ENCODE peak calls at places on chromosomes 2 and 18, in eight cellular contexts. One of them, this sample, is unnamed.
A peak's percentile ranks its signal among the peaks of the same experiment; 100 is the strongest.

GRCh38 chr18:9755603-9756002 is 47.5 kb downstream of the RAB31 start:
- DNase-seq in psoas muscle: no peak
- DNase-seq in choroid plexus epithelial cell: no peak
- DNase-seq in breast epithelium: no peak
- DNase-seq in IMR-90: no peak
- DNase-seq in astrocyte of the spinal cord: no peak
- DNase-seq in neural progenitor cell: no peak
- DNase-seq in HFF-Myc: no peak
- DNase-seq in this sample: no peak

GRCh38 chr2:164920430-164920829 is 34.9 kb downstream of the SLC38A11 start:
- DNase-seq in HFF-Myc: peak; percentile 67
- DNase-seq in breast epithelium: no peak
- DNase-seq in choroid plexus epithelial cell: peak; percentile 97
- DNase-seq in astrocyte of the spinal cord: peak; percentile 86
- DNase-seq in psoas muscle: no peak
- DNase-seq in IMR-90: peak; percentile 96
- DNase-seq in neural progenitor cell: no peak
- DNase-seq in this sample: peak; percentile 92

GRCh38 chr2:159290289-159290907 is 3.9 kb upstream of the WDSUB1 start:
- DNase-seq in breast epithelium: no peak
- DNase-seq in neural progenitor cell: no peak
- DNase-seq in choroid plexus epithelial cell: peak; percentile 97
- DNase-seq in IMR-90: peak; percentile 94
- DNase-seq in astrocyte of the spinal cord: peak; percentile 91
- DNase-seq in psoas muscle: no peak
- DNase-seq in HFF-Myc: peak; percentile 88
- DNase-seq in this sample: peak; percentile 92

GRCh38 chr18:48402953-48403352 is 6.2 kb downstream of the ZBTB7C start:
- DNase-seq in psoas muscle: no peak
- DNase-seq in neural progenitor cell: no peak
- DNase-seq in astrocyte of the spinal cord: peak; percentile 32
- DNase-seq in choroid plexus epithelial cell: no peak
- DNase-seq in breast epithelium: no peak
- DNase-seq in IMR-90: no peak
- DNase-seq in HFF-Myc: no peak
- DNase-seq in this sample: peak; percentile 11

GRCh38 chr2:64606495-64607363 is 47.0 kb downstream of the SERTAD2 start:
- DNase-seq in IMR-90: no peak
- DNase-seq in HFF-Myc: no peak
- DNase-seq in breast epithelium: peak; percentile 71
- DNase-seq in choroid plexus epithelial cell: peak; percentile 30
- DNase-seq in neural progenitor cell: peak; percentile 74
- DNase-seq in psoas muscle: peak; percentile 88
- DNase-seq in astrocyte of the spinal cord: no peak
- DNase-seq in this sample: peak; percentile 89

GRCh38 chr18:23529597-23529996 is 26.3 kb downstream of the RMC1 start:
- DNase-seq in psoas muscle: no peak
- DNase-seq in breast epithelium: no peak
- DNase-seq in astrocyte of the spinal cord: peak; percentile 47
- DNase-seq in choroid plexus epithelial cell: peak; percentile 63
- DNase-seq in IMR-90: peak; percentile 62
- DNase-seq in neural progenitor cell: no peak
- DNase-seq in HFF-Myc: no peak
- DNase-seq in this sample: peak; percentile 32

GRCh38 chr2:78676921-78677696 is 348.4 kb upstream of the REG3G start:
- DNase-seq in neural progenitor cell: no peak
- DNase-seq in HFF-Myc: no peak
- DNase-seq in choroid plexus epithelial cell: peak; percentile 7
- DNase-seq in psoas muscle: no peak
- DNase-seq in IMR-90: no peak
- DNase-seq in astrocyte of the spinal cord: no peak
- DNase-seq in breast epithelium: no peak
- DNase-seq in this sample: no peak

GRCh38 chr18:48099481-48100167 is 169.2 kb upstream of the SMAD2 start:
- DNase-seq in breast epithelium: no peak
- DNase-seq in psoas muscle: no peak
- DNase-seq in neural progenitor cell: no peak
- DNase-seq in HFF-Myc: no peak
- DNase-seq in IMR-90: no peak
- DNase-seq in choroid plexus epithelial cell: no peak
- DNase-seq in astrocyte of the spinal cord: no peak
- DNase-seq in this sample: no peak

GRCh38 chr2:72104821-72105588 is 42.7 kb downstream of the CYP26B1 start:
- DNase-seq in HFF-Myc: no peak
- DNase-seq in choroid plexus epithelial cell: no peak
- DNase-seq in neural progenitor cell: no peak
- DNase-seq in breast epithelium: no peak
- DNase-seq in IMR-90: no peak
- DNase-seq in astrocyte of the spinal cord: no peak
- DNase-seq in psoas muscle: no peak
- DNase-seq in this sample: no peak

GRCh38 chr2:187050409-187050998 is 201.5 kb upstream of the ZSWIM2 start:
- DNase-seq in IMR-90: peak; percentile 10
- DNase-seq in neural progenitor cell: no peak
- DNase-seq in astrocyte of the spinal cord: no peak
- DNase-seq in breast epithelium: no peak
- DNase-seq in choroid plexus epithelial cell: peak; percentile 6
- DNase-seq in HFF-Myc: no peak
- DNase-seq in psoas muscle: no peak
- DNase-seq in this sample: peak; percentile 4

GRCh38 chr2:111155610-111156009 is 34.9 kb downstream of the BCL2L11 start:
- DNase-seq in choroid plexus epithelial cell: no peak
- DNase-seq in IMR-90: peak; percentile 12
- DNase-seq in neural progenitor cell: no peak
- DNase-seq in astrocyte of the spinal cord: no peak
- DNase-seq in HFF-Myc: no peak
- DNase-seq in psoas muscle: no peak
- DNase-seq in breast epithelium: no peak
- DNase-seq in this sample: no peak

GRCh38 chr2:133506962-133507361 is 61.3 kb downstream of the NCKAP5 start:
- DNase-seq in breast epithelium: no peak
- DNase-seq in IMR-90: no peak
- DNase-seq in neural progenitor cell: no peak
- DNase-seq in astrocyte of the spinal cord: no peak
- DNase-seq in HFF-Myc: no peak
- DNase-seq in psoas muscle: no peak
- DNase-seq in choroid plexus epithelial cell: no peak
- DNase-seq in this sample: no peak

GRCh38 chr18:11121426-11121825 is 27.9 kb downstream of the PIEZO2 start:
- DNase-seq in IMR-90: peak; percentile 68
- DNase-seq in psoas muscle: no peak
- DNase-seq in astrocyte of the spinal cord: no peak
- DNase-seq in breast epithelium: no peak
- DNase-seq in HFF-Myc: no peak
- DNase-seq in neural progenitor cell: no peak
- DNase-seq in choroid plexus epithelial cell: peak; percentile 74
- DNase-seq in this sample: peak; percentile 17

GRCh38 chr2:219998099-219998498 is 370.7 kb downstream of the SLC4A3 start:
- DNase-seq in psoas muscle: no peak
- DNase-seq in astrocyte of the spinal cord: no peak
- DNase-seq in HFF-Myc: no peak
- DNase-seq in breast epithelium: no peak
- DNase-seq in choroid plexus epithelial cell: no peak
- DNase-seq in neural progenitor cell: no peak
- DNase-seq in IMR-90: no peak
- DNase-seq in this sample: no peak

GRCh38 chr18:23458830-23459529 is 5.9 kb downstream of the RIOK3 start:
- DNase-seq in IMR-90: no peak
- DNase-seq in choroid plexus epithelial cell: peak; percentile 41
- DNase-seq in HFF-Myc: no peak
- DNase-seq in neural progenitor cell: no peak
- DNase-seq in psoas muscle: no peak
- DNase-seq in astrocyte of the spinal cord: no peak
- DNase-seq in breast epithelium: no peak
- DNase-seq in this sample: no peak

GRCh38 chr2:65456074-65456473 is 23.7 kb upstream of the SPRED2 start:
- DNase-seq in IMR-90: peak; percentile 72
- DNase-seq in neural progenitor cell: no peak
- DNase-seq in psoas muscle: no peak
- DNase-seq in choroid plexus epithelial cell: peak; percentile 45
- DNase-seq in breast epithelium: no peak
- DNase-seq in HFF-Myc: no peak
- DNase-seq in astrocyte of the spinal cord: peak; percentile 61
- DNase-seq in this sample: peak; percentile 28

DNA sequence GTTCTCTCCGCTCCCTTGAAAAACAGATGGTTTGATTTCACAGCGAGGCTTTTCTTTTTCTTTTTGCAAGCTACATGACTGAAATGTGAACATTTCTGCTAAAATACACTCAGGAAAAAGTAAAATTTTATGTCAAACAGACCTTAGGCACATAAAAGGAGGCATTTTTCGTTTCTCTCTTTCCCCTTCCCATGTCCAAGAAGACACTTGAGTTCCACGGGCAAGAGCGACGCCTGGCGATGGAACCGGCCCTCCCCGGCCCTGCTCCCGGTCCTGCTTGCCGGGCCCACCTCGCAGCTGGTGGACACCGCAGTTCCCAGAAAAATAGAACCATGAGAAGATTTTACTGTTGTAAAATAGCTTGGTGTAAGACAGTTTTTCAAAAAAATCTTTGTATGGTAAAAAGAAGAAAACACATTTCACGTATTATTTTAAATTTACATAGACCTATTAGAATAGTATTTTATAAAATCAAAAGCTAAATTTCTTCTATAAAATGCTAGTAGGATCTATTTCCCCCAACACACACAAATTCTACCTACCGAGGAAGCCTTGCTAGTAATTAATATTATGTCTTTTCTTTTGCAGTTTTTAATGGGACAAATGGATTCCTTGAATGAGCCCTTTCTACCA is 2.3 kb upstream of the ALKAL2 start:
- DNase-seq in breast epithelium: peak; percentile 76
- DNase-seq in IMR-90: peak; percentile 78
- DNase-seq in astrocyte of the spinal cord: peak; percentile 81
- DNase-seq in HFF-Myc: peak; percentile 21
- DNase-seq in psoas muscle: peak; percentile 68
- DNase-seq in choroid plexus epithelial cell: peak; percentile 89
- DNase-seq in neural progenitor cell: peak; percentile 81
- DNase-seq in this sample: peak; percentile 76
- TF ChIP-seq CTCF in breast epithelium: no peak
- TF ChIP-seq CTCF in IMR-90: peak; percentile 91
- TF ChIP-seq CTCF in astrocyte of the spinal cord: peak; percentile 92
- TF ChIP-seq CTCF in HFF-Myc: peak; percentile 85
- TF ChIP-seq CTCF in psoas muscle: peak; percentile 67
- TF ChIP-seq CTCF in choroid plexus epithelial cell: peak; percentile 91
- TF ChIP-seq CTCF in neural progenitor cell: peak; percentile 76
- TF ChIP-seq CTCF in this sample: peak; percentile 89

DNA sequence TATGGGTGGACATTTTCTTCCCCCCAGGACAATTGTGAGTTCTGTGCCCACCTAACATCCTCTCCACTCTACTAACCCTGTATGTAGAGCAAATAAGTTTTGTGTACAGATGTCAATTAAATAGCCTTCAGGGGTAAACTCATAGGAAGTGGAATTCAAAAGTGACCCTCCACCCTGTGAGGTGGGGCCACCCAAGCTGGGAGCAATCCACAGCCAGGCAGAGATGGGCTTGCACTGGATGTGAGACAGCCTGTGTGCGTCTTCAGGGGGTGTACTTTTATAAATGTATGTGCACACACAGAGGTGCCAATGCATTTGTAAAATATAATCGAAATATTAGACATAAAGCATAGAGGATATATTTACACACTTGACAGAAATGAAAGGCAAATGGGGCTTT is 33.1 kb upstream of the ATP6V1B1 start:
- DNase-seq in psoas muscle: no peak
- DNase-seq in HFF-Myc: no peak
- DNase-seq in choroid plexus epithelial cell: no peak
- DNase-seq in breast epithelium: no peak
- DNase-seq in IMR-90: no peak
- DNase-seq in astrocyte of the spinal cord: no peak
- DNase-seq in neural progenitor cell: no peak
- DNase-seq in this sample: no peak
- H3K4me3 ChIP-seq in psoas muscle: no peak overlapping the region
- H3K4me3 ChIP-seq in HFF-Myc: no peak overlapping the region
- H3K4me3 ChIP-seq in choroid plexus epithelial cell: no peak overlapping the region
- H3K4me3 ChIP-seq in breast epithelium: no peak overlapping the region
- H3K4me3 ChIP-seq in IMR-90: no peak overlapping the region
- H3K4me3 ChIP-seq in astrocyte of the spinal cord: no peak overlapping the region
- H3K4me3 ChIP-seq in neural progenitor cell: no peak overlapping the region
- H3K4me3 ChIP-seq in this sample: no peak overlapping the region

GRCh38 chr2:234670052-234670451 is 173.2 kb upstream of the ARL4C start:
- DNase-seq in choroid plexus epithelial cell: peak; percentile 95
- DNase-seq in neural progenitor cell: no peak
- DNase-seq in psoas muscle: no peak
- DNase-seq in astrocyte of the spinal cord: peak; percentile 70
- DNase-seq in HFF-Myc: no peak
- DNase-seq in IMR-90: peak; percentile 94
- DNase-seq in breast epithelium: no peak
- DNase-seq in this sample: peak; percentile 88

GRCh38 chr2:234671231-234671630 is 174.3 kb upstream of the ARL4C start:
- DNase-seq in choroid plexus epithelial cell: no peak
- DNase-seq in IMR-90: no peak
- DNase-seq in breast epithelium: no peak
- DNase-seq in astrocyte of the spinal cord: no peak
- DNase-seq in HFF-Myc: no peak
- DNase-seq in neural progenitor cell: no peak
- DNase-seq in psoas muscle: no peak
- DNase-seq in this sample: no peak

GRCh38 chr2:234669001-234669400 is 172.1 kb upstream of the ARL4C start:
- DNase-seq in astrocyte of the spinal cord: no peak
- DNase-seq in HFF-Myc: no peak
- DNase-seq in IMR-90: no peak
- DNase-seq in choroid plexus epithelial cell: no peak
- DNase-seq in psoas muscle: no peak
- DNase-seq in neural progenitor cell: no peak
- DNase-seq in breast epithelium: no peak
- DNase-seq in this sample: no peak

GRCh38 chr2:234670804-234671203 is 173.9 kb upstream of the ARL4C start:
- DNase-seq in choroid plexus epithelial cell: no peak
- DNase-seq in IMR-90: no peak
- DNase-seq in HFF-Myc: no peak
- DNase-seq in neural progenitor cell: peak; percentile 53
- DNase-seq in breast epithelium: no peak
- DNase-seq in astrocyte of the spinal cord: no peak
- DNase-seq in psoas muscle: no peak
- DNase-seq in this sample: no peak

DNA sequence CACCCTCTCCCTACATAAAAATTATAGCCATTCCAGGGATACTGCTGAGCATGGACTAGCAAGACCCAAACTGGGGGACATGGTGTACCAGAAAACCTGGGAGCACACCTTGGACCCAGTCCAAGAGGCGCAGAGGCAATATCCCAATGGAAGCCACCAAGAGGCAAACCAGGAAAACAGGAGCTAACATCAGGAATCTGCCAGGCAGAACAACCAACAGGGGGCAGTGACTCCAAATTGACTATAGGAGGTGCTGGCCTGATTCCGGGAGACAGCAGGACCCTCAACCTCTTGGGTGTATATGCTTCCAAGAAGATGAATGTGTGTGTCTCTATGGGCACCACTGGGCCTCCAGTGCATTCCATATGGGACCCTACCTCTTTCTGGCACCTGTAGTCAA is 172.7 kb upstream of the ARL4C start:
- DNase-seq in neural progenitor cell: peak; percentile 48
- DNase-seq in breast epithelium: no peak
- DNase-seq in HFF-Myc: no peak
- DNase-seq in choroid plexus epithelial cell: no peak
- DNase-seq in IMR-90: no peak
- DNase-seq in psoas muscle: no peak
- DNase-seq in astrocyte of the spinal cord: no peak
- DNase-seq in this sample: no peak
- TF ChIP-seq CTCF in neural progenitor cell: peak; percentile 56
- TF ChIP-seq CTCF in breast epithelium: no peak
- TF ChIP-seq CTCF in HFF-Myc: peak; percentile 13
- TF ChIP-seq CTCF in choroid plexus epithelial cell: peak; percentile 33
- TF ChIP-seq CTCF in IMR-90: no peak
- TF ChIP-seq CTCF in psoas muscle: no peak
- TF ChIP-seq CTCF in astrocyte of the spinal cord: peak; percentile 13
- TF ChIP-seq CTCF in this sample: no peak

GRCh38 chr2:201183373-201183742 is 417 bp downstream of the CASP10 start:
- DNase-seq in psoas muscle: no peak
- DNase-seq in IMR-90: no peak
- DNase-seq in breast epithelium: no peak
- DNase-seq in neural progenitor cell: no peak
- DNase-seq in choroid plexus epithelial cell: no peak
- DNase-seq in astrocyte of the spinal cord: no peak
- DNase-seq in HFF-Myc: no peak
- DNase-seq in this sample: no peak
- H3K4me3 ChIP-seq in psoas muscle: peak overlapping the region; percentile 62
- H3K4me3 ChIP-seq in IMR-90: no peak overlapping the region
- H3K4me3 ChIP-seq in breast epithelium: peak overlapping the region; percentile 44
- H3K4me3 ChIP-seq in neural progenitor cell: no peak overlapping the region
- H3K4me3 ChIP-seq in choroid plexus epithelial cell: peak overlapping the region; percentile 61
- H3K4me3 ChIP-seq in astrocyte of the spinal cord: peak overlapping the region; percentile 18
- H3K4me3 ChIP-seq in HFF-Myc: peak overlapping the region; percentile 23
- H3K4me3 ChIP-seq in this sample: peak overlapping the region; percentile 75

This sample was measured in fibroblast of the aortic adventitia.